ENCODE peak calls at places on chromosomes 1 and 21, in ten cellular contexts. I, Z, B, V, S, N, C, G, X and F are unnamed samples.
A peak's percentile ranks its signal among the peaks of the same experiment; 100 is the strongest.

GRCh38 chr21:35015435-35016024 is 33.6 kb downstream of the RUNX1 start:
- DNase-seq in C (no peak), Z (no peak), N (no peak), B (no peak), X (no peak), S (no peak), V (no peak), G (no peak), I (no peak), F (no peak)

GRCh38 chr1:225670806-225671733 is 18.1 kb upstream of the ENAH start:
- DNase-seq in N (no peak), G (no peak), S (no peak), B (no peak), C (no peak), Z (no peak), V (no peak), I (no peak), X (no peak), F (no peak)

GRCh38 chr1:159790237-159790917 is 9.6 kb downstream of the DUSP23 start:
- DNase-seq in S (peak; percentile 24), I (peak; percentile 50), B (no peak), V (peak; percentile 49), G (peak; percentile 36), N (peak; percentile 36), X (peak; percentile 54), Z (peak; percentile 42), C (no peak), F (no peak)

GRCh38 chr1:1858382-1859086 is 32.4 kb downstream of the GNB1 start:
- DNase-seq in I (peak; percentile 96), N (peak; percentile 43), X (peak; percentile 55), B (peak; percentile 90), S (peak; percentile 28), C (peak; percentile 48), G (peak; percentile 70), V (peak; percentile 86), Z (no peak), F (peak; percentile 60)

GRCh38 chr1:8136766-8137165 is 110.7 kb upstream of the ERRFI1 start:
- DNase-seq in C (no peak), N (no peak), V (no peak), B (no peak), S (no peak), I (no peak), Z (no peak), G (no peak), X (no peak), F (no peak)

GRCh38 chr1:37438971-37439671 is 35.3 kb upstream of the ZC3H12A start:
- DNase-seq in C (no peak), Z (no peak), I (no peak), X (peak; percentile 41), B (no peak), N (no peak), S (no peak), V (no peak), G (no peak), F (no peak)

GRCh38 chr21:42678118-42678430 is 24.7 kb downstream of the PDE9A start:
- DNase-seq in N (no peak), C (no peak), G (no peak), Z (peak; percentile 19), X (no peak), B (no peak), S (no peak), I (no peak), V (no peak), F (no peak)

GRCh38 chr1:62050165-62050564 is 144.5 kb upstream of the L1TD1 start:
- DNase-seq in V (no peak), Z (no peak), I (no peak), C (no peak), S (no peak), N (no peak), X (no peak), B (no peak), G (no peak), F (no peak)

GRCh38 chr1:155205035-155205434 is 2.7 kb downstream of the THBS3 start:
- DNase-seq in I (no peak), B (no peak), S (no peak), V (no peak), Z (no peak), X (no peak), N (no peak), C (no peak), G (no peak), F (no peak)

GRCh38 chr1:155202198-155202597 is 5.5 kb downstream of the THBS3 start:
- DNase-seq in Z (no peak), I (no peak), N (no peak), C (no peak), S (no peak), V (no peak), X (no peak), B (no peak), G (no peak), F (no peak)

GRCh38 chr1:155200920-155201319 is 6.8 kb downstream of the THBS3 start:
- DNase-seq in V (no peak), C (no peak), B (no peak), S (no peak), N (no peak), I (no peak), X (no peak), Z (no peak), G (no peak), F (no peak)

GRCh38 chr1:155199792-155200191 is 7.9 kb downstream of the THBS3 start:
- DNase-seq in V (no peak), S (no peak), X (no peak), I (no peak), B (no peak), G (no peak), Z (no peak), C (no peak), N (no peak), F (no peak)

DNA sequence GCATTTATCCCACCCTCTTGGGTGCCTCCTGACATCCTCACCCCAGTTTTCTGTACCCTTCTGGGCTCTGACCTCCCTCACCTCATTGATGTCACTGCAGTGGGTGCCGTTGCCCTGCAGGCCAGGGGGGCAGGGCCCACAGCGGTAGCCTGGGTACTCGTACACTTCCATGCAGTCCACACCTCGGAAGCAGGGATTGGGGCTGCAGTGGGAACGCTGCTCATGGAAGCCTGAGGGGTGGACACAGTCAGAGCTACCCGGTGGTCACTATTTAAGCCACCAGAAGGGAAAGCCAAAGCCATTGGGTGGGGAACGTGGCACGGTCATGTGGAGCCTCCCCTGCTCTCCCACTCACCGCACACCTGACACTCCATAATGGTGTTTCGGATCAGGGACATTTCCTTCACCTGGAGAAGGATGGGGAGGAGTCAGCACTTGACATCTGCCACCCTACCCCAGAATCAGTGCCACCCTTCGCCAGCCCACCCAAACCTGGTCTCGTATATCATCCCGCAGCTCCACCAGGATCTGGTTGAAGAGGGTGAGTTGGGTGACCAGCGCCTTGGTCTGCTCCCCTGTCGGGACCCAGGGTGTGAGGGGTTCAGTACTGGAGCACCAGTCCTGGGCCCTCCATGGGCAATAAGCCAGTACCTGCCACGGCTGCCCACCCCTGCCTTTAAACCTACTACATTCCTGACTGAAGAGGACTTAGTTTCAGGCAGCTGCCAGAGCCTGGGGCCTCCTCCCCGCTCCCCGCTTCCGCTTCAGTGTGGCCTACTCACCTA is 4.8 kb downstream of the THBS3 start:
- DNase-seq in N (no peak), C (no peak), S (no peak), X (no peak), G (no peak), Z (no peak), V (no peak), I (no peak), B (no peak), F (no peak)
- TF ChIP-seq CTCF in N (no peak), C (no peak), S (no peak), X (no peak), G (no peak), Z (no peak), V (no peak), I (no peak), B (no peak), F (no peak)

GRCh38 chr1:92736395-92736794 is 48.5 kb downstream of the EVI5 start:
- DNase-seq in N (peak; percentile 46), X (no peak), B (no peak), I (peak; percentile 42), C (no peak), S (no peak), V (peak; percentile 24), Z (no peak), G (no peak), F (no peak)

DNA sequence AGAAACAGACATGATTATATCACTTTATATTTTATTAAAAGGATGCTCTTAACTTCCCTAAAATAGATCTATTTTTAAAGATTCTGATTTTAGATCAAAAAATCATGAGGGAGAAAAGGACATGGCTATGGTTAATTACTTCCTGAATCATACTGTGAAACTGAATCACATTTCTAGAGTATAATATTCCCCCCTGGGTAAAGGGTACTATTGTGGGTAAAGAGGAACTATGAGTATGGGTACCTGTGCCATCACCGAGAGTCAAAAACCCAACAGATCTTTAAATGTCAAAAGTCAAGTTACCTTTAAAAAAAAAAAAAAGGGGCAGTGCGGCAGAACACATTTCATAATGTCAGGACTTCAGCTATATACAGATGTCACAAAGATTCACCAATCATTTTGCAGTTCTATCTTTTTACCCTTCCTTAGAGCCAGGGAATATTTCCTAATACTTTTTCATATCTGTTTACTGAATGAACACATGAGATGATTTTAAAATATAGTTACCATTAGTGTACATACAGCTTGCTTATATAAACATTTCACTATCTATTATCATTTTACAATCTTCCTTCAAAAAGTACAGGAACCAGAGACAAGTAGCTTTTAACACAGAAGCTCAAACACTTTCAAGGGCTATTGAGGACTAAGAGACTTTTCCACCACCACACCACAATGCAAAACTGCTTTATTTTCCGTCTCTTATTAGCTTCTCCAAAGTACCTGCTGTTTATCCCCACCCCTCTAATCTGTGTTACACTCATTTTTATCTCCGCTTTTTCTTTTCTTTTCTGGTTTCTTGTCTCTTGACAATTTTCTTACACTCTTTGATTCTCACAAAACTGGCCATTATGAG is 45.0 kb downstream of the EVI5 start:
- DNase-seq in I (no peak), Z (no peak), X (no peak), B (no peak), N (no peak), G (no peak), S (no peak), C (no peak), V (no peak), F (no peak)
- TF ChIP-seq CTCF in I (no peak), Z (no peak), X (no peak), B (no peak), N (no peak), G (no peak), S (no peak), C (no peak), V (no peak), F (no peak)

GRCh38 chr1:233424727-233425222 is 97.3 kb downstream of the MAP3K21 start:
- DNase-seq in Z (no peak), G (no peak), X (no peak), S (no peak), B (no peak), I (peak; percentile 13), V (peak; percentile 7), N (no peak), C (no peak), F (no peak)
- TF ChIP-seq CTCF in Z (no peak), G (no peak), X (no peak), S (no peak), B (no peak), I (peak; percentile 26), V (peak; percentile 20), N (no peak), C (peak; percentile 37), F (peak; percentile 52)

GRCh38 chr1:221442056-221442455 is 299.8 kb downstream of the DUSP10 start:
- DNase-seq in I (no peak), V (no peak), B (no peak), N (no peak), C (no peak), S (no peak), G (no peak), X (no peak), Z (no peak), F (no peak)

GRCh38 chr1:221439734-221440436 is 302.0 kb downstream of the DUSP10 start:
- DNase-seq in I (peak; percentile 94), N (peak; percentile 3), X (no peak), G (no peak), S (no peak), C (peak; percentile 99), V (peak; percentile 94), Z (no peak), B (peak; percentile 91), F (no peak)

GRCh38 chr1:221439008-221439733 is 302.7 kb downstream of the DUSP10 start:
- DNase-seq in B (no peak), Z (peak; percentile 10), G (no peak), S (no peak), C (no peak), I (peak; percentile 72), N (peak; percentile 10), V (peak; percentile 93), X (no peak), F (no peak)

GRCh38 chr1:221437924-221438323 is 304.0 kb downstream of the DUSP10 start:
- DNase-seq in X (no peak), S (no peak), N (no peak), G (no peak), I (peak; percentile 56), Z (no peak), V (peak; percentile 78), B (no peak), C (no peak), F (no peak)

GRCh38 chr1:221440658-221441057 is 301.2 kb downstream of the DUSP10 start:
- DNase-seq in V (peak; percentile 52), I (peak; percentile 30), X (no peak), C (peak; percentile 93), Z (no peak), N (peak; percentile 4), B (no peak), G (no peak), S (no peak), F (no peak)
- TF ChIP-seq CTCF in V (peak; percentile 22), I (peak; percentile 14), X (no peak), C (peak; percentile 23), Z (no peak), N (no peak), B (peak; percentile 2), G (no peak), S (no peak), F (no peak)